ENCODE peak calls at places on chromosomes 3 and 15, in five cellular contexts. X, M, V, W and R are unnamed samples.

GRCh38 chr3:61979645-61980430 is 393.5 kb downstream of the FEZF2 start:
- DNase-seq in W (no peak), X (no peak), M (no peak), V (no peak), R (no peak)

GRCh38 chr15:66882251-66883020 is 180.4 kb downstream of the SMAD6 start:
- DNase-seq in W (no peak), V (no peak), X (peak; percentile 61), M (no peak), R (peak; percentile 72)

GRCh38 chr3:33786565-33787327 is 11.7 kb upstream of the PDCD6IP start:
- DNase-seq in V (no peak), X (no peak), W (no peak), M (no peak), R (no peak)

GRCh38 chr3:13234155-13234505 is 160.9 kb upstream of the IQSEC1 start:
- DNase-seq in M (no peak), X (no peak), W (no peak), V (no peak), R (no peak)

GRCh38 chr3:25478358-25478757 is 50.3 kb downstream of the RARB start:
- DNase-seq in W (no peak), X (no peak), M (no peak), V (no peak), R (no peak)

GRCh38 chr3:191329654-191330308 is 545 bp downstream of the UTS2B start:
- DNase-seq in M (peak; percentile 72), X (peak; percentile 74), W (peak; percentile 37), V (no peak), R (no peak)

GRCh38 chr3:8741581-8742355 is 8.2 kb downstream of the CAV3 start:
- DNase-seq in X (peak; percentile 45), M (no peak), W (peak; percentile 20), V (no peak), R (peak; percentile 71)

GRCh38 chr3:15924914-15925313 is 127.1 kb upstream of the ANKRD28 start:
- DNase-seq in V (no peak), W (no peak), X (no peak), M (no peak), R (no peak)

GRCh38 chr3:183122257-183122932 is 23.1 kb upstream of the MCCC1 start:
- DNase-seq in V (no peak), X (peak; percentile 85), W (peak; percentile 26), M (no peak), R (no peak)

GRCh38 chr3:10352146-10352911 is 31.4 kb upstream of the SEC13 start:
- DNase-seq in V (no peak), M (no peak), X (peak; percentile 92), W (peak; percentile 31), R (no peak)

GRCh38 chr3:161171639-161172552 is 49.2 kb upstream of the NMD3 start:
- DNase-seq in W (no peak), V (no peak), M (no peak), X (peak; percentile 25), R (no peak)

GRCh38 chr3:143428351-143428750 is 308.8 kb downstream of the CHST2 start:
- DNase-seq in M (no peak), V (no peak), W (no peak), X (no peak), R (no peak)

GRCh38 chr3:128081846-128082245 is 29.6 kb downstream of the SEC61A1 start:
- DNase-seq in X (peak; percentile 49), M (no peak), W (no peak), V (no peak), R (no peak)

GRCh38 chr15:96068897-96069296 is 261.6 kb upstream of the NR2F2 start:
- DNase-seq in W (no peak), V (no peak), M (no peak), X (no peak), R (no peak)

GRCh38 chr15:72222433-72222832 is 8.6 kb downstream of the PKM start:
- DNase-seq in X (peak; percentile 20), M (no peak), W (no peak), V (no peak), R (peak; percentile 89)

GRCh38 chr15:89767411-89767915 is 8.7 kb upstream of the MESP2 start:
- DNase-seq in W (no peak), M (no peak), X (no peak), V (no peak), R (no peak)

GRCh38 chr3:64554086-64554920 is 133.5 kb downstream of the ADAMTS9 start:
- DNase-seq in W (no peak), X (peak; percentile 87), M (no peak), V (no peak), R (no peak)

GRCh38 chr15:48049736-48050135 is 71.1 kb upstream of the SLC24A5 start:
- DNase-seq in X (no peak), W (no peak), V (no peak), M (no peak), R (no peak)

GRCh38 chr3:152291649-152292066 is 22.9 kb downstream of the MBNL1 start:
- DNase-seq in W (no peak), X (no peak), V (no peak), M (no peak), R (no peak)

GRCh38 chr3:17473761-17474160 is 268.7 kb downstream of the TBC1D5 start:
- DNase-seq in W (no peak), X (peak; percentile 41), M (no peak), V (no peak), R (no peak)

GRCh38 chr3:180306691-180307090 is 270.0 kb upstream of the PEX5L start:
- DNase-seq in V (no peak), X (no peak), W (no peak), M (no peak), R (no peak)

GRCh38 chr15:38670142-38671002 is 105.8 kb upstream of the RASGRP1 start:
- DNase-seq in W (no peak), M (no peak), X (no peak), V (no peak), R (no peak)

GRCh38 chr15:90496791-90497190 is 32.9 kb upstream of the CRTC3 start:
- DNase-seq in V (no peak), X (no peak), W (no peak), M (no peak), R (no peak)

GRCh38 chr3:140290105-140290504 is 355.1 kb downstream of the CLSTN2 start:
- DNase-seq in W (no peak), M (no peak), V (no peak), X (no peak), R (no peak)

GRCh38 chr3:23723930-23724329 is 81.8 kb upstream of the UBE2E1 start:
- DNase-seq in V (no peak), M (no peak), W (no peak), X (no peak), R (no peak)

GRCh38 chr3:134369231-134369741 is 5.0 kb downstream of the AMOTL2 start:
- DNase-seq in V (no peak), W (no peak), X (peak; percentile 57), M (no peak), R (peak; percentile 63)

GRCh38 chr3:57919987-57920386 is 88.2 kb upstream of the FLNB start:
- DNase-seq in M (no peak), V (no peak), W (no peak), X (no peak), R (no peak)

GRCh38 chr3:107184375-107184774 is 192.9 kb upstream of the CCDC54 start:
- DNase-seq in V (no peak), M (no peak), W (no peak), X (no peak), R (no peak)

GRCh38 chr3:140360332-140360731 is 317.5 kb upstream of the TRIM42 start:
- DNase-seq in X (no peak), W (no peak), M (no peak), V (no peak), R (no peak)

GRCh38 chr3:65927576-65927975 is 111.1 kb downstream of the MAGI1 start:
- DNase-seq in X (no peak), V (no peak), W (no peak), M (no peak), R (no peak)

GRCh38 chr3:118734664-118735063 is 300.0 kb downstream of the IGSF11 start:
- DNase-seq in X (no peak), V (no peak), M (no peak), W (no peak), R (no peak)

GRCh38 chr15:62649793-62650420 is 392.6 kb upstream of the TPM1 start:
- DNase-seq in M (no peak), X (peak; percentile 21), V (no peak), W (no peak), R (no peak)

GRCh38 chr3:108887137-108887536 is 64.6 kb downstream of the TRAT1 start:
- DNase-seq in V (no peak), X (no peak), M (no peak), W (no peak), R (no peak)